ENCODE peak calls at places on chromosomes 5 and 9, in seven cellular contexts. D is CD8-positive, alpha-beta T cell; C is neural progenitor cell; A is astrocyte of the spinal cord; W is cardiac muscle cell; I is fibroblast of mammary gland; M is dorsolateral prefrontal cortex. G is an unnamed sample.

GRCh38 chr5:97297063-97297715 is 114.1 kb upstream of the RIOK2 start:
- DNase-seq in D (no peak), C (peak; percentile 89), A (no peak), W (peak; percentile 11), I (peak; percentile 40), M (peak; percentile 6), G (peak; percentile 52)

GRCh38 chr5:36414869-36415282 is 113.2 kb upstream of the RANBP3L start:
- DNase-seq in D (no peak), C (peak; percentile 61), A (peak; percentile 75), W (peak; percentile 75), I (peak; percentile 74), M (no peak), G (no peak)

GRCh38 chr9:88310310-88310980 is 77.8 kb upstream of the SPIN1 start:
- DNase-seq in D (no peak), C (peak; percentile 39), A (no peak), W (peak; percentile 66), I (no peak), M (no peak), G (no peak)

GRCh38 chr9:81564632-81565031 is 124.7 kb downstream of the TLE1 start:
- DNase-seq in D (no peak), C (no peak), A (no peak), W (no peak), I (no peak), M (peak; percentile 19), G (no peak)

GRCh38 chr9:132750668-132751067 is 80.4 kb downstream of the GTF3C4 start:
- DNase-seq in D (no peak), C (no peak), A (no peak), W (no peak), I (no peak), M (no peak), G (no peak)

GRCh38 chr5:103373576-103374472 is 115.3 kb downstream of the MACIR start:
- DNase-seq in D (no peak), C (no peak), A (no peak), W (no peak), I (no peak), M (no peak), G (no peak)

GRCh38 chr9:75238311-75238976 is 150.1 kb downstream of the OSTF1 start:
- DNase-seq in D (no peak), C (peak; percentile 83), A (peak; percentile 62), W (peak; percentile 74), I (peak; percentile 53), M (no peak), G (peak; percentile 75)

GRCh38 chr5:57094753-57095683 is 78.8 kb upstream of the GPBP1 start:
- DNase-seq in D (no peak), C (peak; percentile 45), A (no peak), W (peak; percentile 9), I (peak; percentile 7), M (no peak), G (peak; percentile 4)

GRCh38 chr5:120958877-120959485 is 494.9 kb downstream of the PRR16 start:
- DNase-seq in D (no peak), C (no peak), A (no peak), W (no peak), I (no peak), M (no peak), G (no peak)

GRCh38 chr9:18485691-18486090 is 11.7 kb downstream of the ADAMTSL1 start:
- DNase-seq in D (no peak), C (no peak), A (peak; percentile 79), W (peak; percentile 53), I (peak; percentile 53), M (no peak), G (peak; percentile 51)

GRCh38 chr9:135166566-135166965 is 79.1 kb downstream of the OLFM1 start:
- DNase-seq in D (no peak), C (no peak), A (no peak), W (no peak), I (peak; percentile 10), M (no peak), G (no peak)

GRCh38 chr5:591746-592145 is 20.4 kb upstream of the CEP72 start:
- DNase-seq in D (no peak), C (no peak), A (no peak), W (no peak), I (no peak), M (no peak), G (no peak)

GRCh38 chr9:100669968-100670367 is 92.1 kb downstream of the CAVIN4 start:
- DNase-seq in D (no peak), C (no peak), A (no peak), W (no peak), I (no peak), M (no peak), G (no peak)

GRCh38 chr9:136532799-136533774 is 12.8 kb downstream of the NOTCH1 start:
- DNase-seq in D (peak; percentile 68), C (no peak), A (no peak), W (no peak), I (no peak), M (no peak), G (no peak)

GRCh38 chr9:9412241-9412640 is 1200.6 kb downstream of the PTPRD start:
- DNase-seq in D (no peak), C (no peak), A (no peak), W (no peak), I (no peak), M (no peak), G (no peak)

GRCh38 chr9:6449645-6450044 is 36.6 kb downstream of the UHRF2 start:
- DNase-seq in D (no peak), C (no peak), A (no peak), W (no peak), I (no peak), M (no peak), G (no peak)

GRCh38 chr9:87256973-87257372 is 240.7 kb upstream of the DAPK1 start:
- DNase-seq in D (no peak), C (no peak), A (peak; percentile 50), W (peak; percentile 66), I (peak; percentile 64), M (no peak), G (no peak)

GRCh38 chr5:10674582-10674981 is 86.5 kb downstream of the DAP start:
- DNase-seq in D (no peak), C (no peak), A (no peak), W (no peak), I (no peak), M (no peak), G (no peak)

GRCh38 chr9:137689745-137690529 is 71.1 kb downstream of the EHMT1 start:
- DNase-seq in D (no peak), C (no peak), A (peak; percentile 74), W (peak; percentile 55), I (peak; percentile 80), M (no peak), G (peak; percentile 52)

GRCh38 chr9:117523531-117524153 is 108.8 kb upstream of the ASTN2 start:
- DNase-seq in D (no peak), C (no peak), A (no peak), W (no peak), I (no peak), M (no peak), G (no peak)

DNA sequence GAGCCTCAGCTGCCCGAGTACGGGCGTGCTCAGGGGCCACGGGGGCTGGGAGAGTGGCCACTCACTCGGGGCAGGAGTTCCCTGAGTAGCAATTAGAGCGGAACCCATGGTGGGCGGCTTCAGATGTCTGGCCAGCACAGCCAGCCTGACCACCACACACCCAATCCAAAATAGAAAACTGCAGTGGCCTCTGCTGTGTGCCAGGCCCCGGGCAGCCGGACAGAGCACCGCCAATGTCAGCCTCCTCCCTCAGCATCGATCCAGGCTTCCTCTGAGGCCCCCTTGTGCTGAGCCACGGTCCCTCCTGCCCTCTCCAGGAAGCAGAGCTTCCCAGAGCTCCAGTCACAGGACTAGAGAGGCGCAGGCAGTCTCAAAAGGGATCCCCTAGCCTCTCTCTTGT is 2.7 kb downstream of the ADAMTS2 start:
- DNase-seq in D (no peak), C (peak; percentile 55), A (no peak), W (peak; percentile 72), I (peak; percentile 79), M (no peak), G (peak; percentile 48)
- TF ChIP-seq CTCF in D (no peak), C (peak; percentile 32), A (peak; percentile 44), W (peak; percentile 70), I (peak; percentile 70), M (no peak), G (peak; percentile 67)

GRCh38 chr5:177430972-177431316 is 4.5 kb downstream of the GRK6 start:
- DNase-seq in D (peak; percentile 61), C (no peak), A (no peak), W (no peak), I (no peak), M (no peak), G (no peak)
- H3K4me3 ChIP-seq in D (peak overlapping the region; percentile 98), C (no peak overlapping the region), A (no peak overlapping the region), W (no peak overlapping the region), I (no peak overlapping the region), M (no peak overlapping the region), G (no peak overlapping the region)

DNA sequence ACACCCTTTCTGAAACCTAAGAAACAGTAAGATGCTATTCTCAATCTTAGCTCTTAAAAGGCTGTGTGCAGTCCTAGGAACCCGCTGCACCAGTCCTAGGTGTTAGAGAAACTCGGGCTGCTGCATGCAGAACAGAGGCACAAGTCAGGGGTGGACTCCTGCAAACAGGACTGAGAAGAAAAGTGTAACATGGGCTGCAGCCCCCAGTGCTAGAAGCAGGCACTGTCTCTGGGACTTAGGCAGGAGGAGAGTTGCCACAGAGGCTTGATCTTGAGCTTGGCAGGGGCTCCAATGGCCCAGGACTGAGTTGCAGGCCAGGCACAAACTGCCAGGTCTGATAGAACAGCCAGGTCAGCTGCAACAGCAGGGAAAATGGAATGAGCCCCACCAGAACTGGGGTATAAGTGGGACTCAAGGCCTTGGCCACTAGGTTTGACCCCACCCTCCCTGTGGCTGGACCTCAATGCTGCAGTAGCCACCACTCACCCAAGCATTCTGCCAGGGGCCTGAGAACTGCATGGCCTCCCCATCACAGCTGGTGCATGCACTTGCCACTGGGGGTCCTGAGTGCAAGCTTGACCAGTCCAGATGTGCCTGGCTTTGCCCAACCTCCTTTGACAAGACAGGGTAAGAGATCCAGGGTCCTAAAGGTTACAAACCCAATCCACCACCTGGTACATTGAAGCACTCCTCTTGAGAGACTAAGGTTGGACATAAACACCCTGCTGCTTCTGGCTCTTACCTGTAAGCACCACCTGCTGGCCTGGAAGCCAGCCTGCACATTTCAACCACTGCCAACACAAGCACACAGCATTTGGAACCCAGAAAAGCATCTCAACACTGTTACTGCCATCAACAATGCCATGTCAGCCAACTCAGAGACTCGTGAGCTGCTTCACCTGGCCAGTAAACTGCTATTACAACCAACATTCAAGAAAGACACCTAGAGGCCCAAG is 103.3 kb downstream of the FBXL17 start:
- DNase-seq in D (no peak), C (peak; percentile 6), A (no peak), W (no peak), I (no peak), M (no peak), G (no peak)
- TF ChIP-seq CTCF in D (no peak), C (peak; percentile 12), A (no peak), W (no peak), I (no peak), M (no peak), G (no peak)

GRCh38 chr5:143025971-143026370 is 255.8 kb downstream of the ARHGAP26 start:
- DNase-seq in D (no peak), C (no peak), A (no peak), W (no peak), I (no peak), M (no peak), G (no peak)
- H3K4me3 ChIP-seq in D (no peak overlapping the region), C (no peak overlapping the region), A (no peak overlapping the region), W (no peak overlapping the region), I (no peak overlapping the region), M (no peak overlapping the region), G (no peak overlapping the region)

GRCh38 chr5:35246411-35246810 is 16.1 kb upstream of the PRLR start:
- DNase-seq in D (no peak), C (peak; percentile 15), A (no peak), W (no peak), I (no peak), M (no peak), G (no peak)
- TF ChIP-seq CTCF in D (no peak), C (no peak), A (no peak), W (no peak), I (no peak), M (no peak), G (peak; percentile 16)